ENCODE peak calls at places on chromosomes 16 and 17, in eight cellular contexts. K is CD8-positive, alpha-beta memory T cell; G is SJCRH30; T is neuronal stem cell; L is MM.1S; P is suprapubic skin; U is A673; W is CD8-positive, alpha-beta T cell. A is an unnamed sample. For H3K36me3 and H3K4me1, the result is how much of the 10 kb centered on the place peaks cover.

GRCh38 chr16:19555938-19556778 is 655 bp downstream of the VPS35L start:
- DNase-seq in K (no peak), G (peak), T (peak), L (peak), P (no peak), U (peak), W (no peak), A (peak)

GRCh38 chr17:32335647-32336046 is 6.3 kb downstream of the C17orf75 start:
- DNase-seq in K (no peak), G (no peak), T (no peak), L (no peak), P (no peak), U (peak), W (no peak), A (no peak)

GRCh38 chr17:17902877-17903276 is 66.1 kb upstream of the SREBF1 start:
- DNase-seq in K (no peak), G (no peak), T (no peak), L (no peak), P (no peak), U (no peak), W (no peak), A (no peak)

GRCh38 chr16:81486555-81487061 is 42.0 kb downstream of the CMIP start:
- DNase-seq in K (no peak), G (no peak), T (no peak), L (no peak), P (peak), U (no peak), W (no peak), A (no peak)

GRCh38 chr17:82301916-82302497 is 15.4 kb downstream of the CD7 start:
- DNase-seq in K (peak), G (peak), T (no peak), L (no peak), P (no peak), U (no peak), W (peak), A (no peak)

GRCh38 chr17:40498281-40499084 is 2.9 kb downstream of the TNS4 start:
- DNase-seq in K (no peak), G (no peak), T (no peak), L (no peak), P (no peak), U (no peak), W (no peak), A (no peak)

GRCh38 chr17:59001158-59001814 is 105.4 kb downstream of the TRIM37 start:
- DNase-seq in K (peak), G (peak), T (no peak), L (no peak), P (no peak), U (peak), W (peak), A (peak)

GRCh38 chr16:14303654-14304394 is 232.7 kb downstream of the MRTFB start:
- DNase-seq in K (no peak), G (peak), T (no peak), L (no peak), P (no peak), U (no peak), W (no peak), A (no peak)

GRCh38 chr17:34692932-34693331 is 113.5 kb downstream of the TMEM132E start:
- DNase-seq in K (no peak), G (no peak), T (no peak), L (no peak), P (no peak), U (no peak), W (no peak), A (no peak)

GRCh38 chr17:79248843-79249242 is 174.2 kb downstream of the ENGASE start:
- DNase-seq in K (no peak), G (no peak), T (no peak), L (no peak), P (no peak), U (no peak), W (no peak), A (no peak)

GRCh38 chr16:57834936-57835335 is 32.6 kb upstream of the KIFC3 start:
- DNase-seq in K (no peak), G (no peak), T (no peak), L (no peak), P (no peak), U (peak), W (no peak), A (no peak)

GRCh38 chr16:4414187-4414909 is 2.0 kb downstream of the CORO7 start:
- DNase-seq in K (peak), G (peak), T (no peak), L (peak), P (no peak), U (no peak), W (peak), A (no peak)

GRCh38 chr16:81190667-81191066 is 47.8 kb upstream of the BCO1 start:
- DNase-seq in K (no peak), G (no peak), T (no peak), L (no peak), P (no peak), U (no peak), W (no peak), A (no peak)

GRCh38 chr16:24784121-24784520 is 54.7 kb downstream of the TNRC6A start:
- DNase-seq in K (no peak), G (no peak), T (no peak), L (no peak), P (no peak), U (no peak), W (no peak), A (no peak)

GRCh38 chr16:88650749-88651275 is at the start of gene CYBA:
- DNase-seq in K (peak), G (no peak), T (peak), L (peak), P (no peak), U (peak), W (peak), A (no peak)

GRCh38 chr17:64736804-64737492 is 74.8 kb upstream of the SMURF2 start:
- DNase-seq in K (peak), G (peak), T (no peak), L (peak), P (peak), U (peak), W (peak), A (no peak)

GRCh38 chr17:71500761-71501555 is 619.9 kb upstream of the SOX9 start:
- DNase-seq in K (no peak), G (no peak), T (no peak), L (no peak), P (no peak), U (no peak), W (no peak), A (no peak)

GRCh38 chr16:17481741-17482140 is 11.0 kb upstream of the XYLT1 start:
- DNase-seq in K (no peak), G (no peak), T (no peak), L (no peak), P (no peak), U (no peak), W (no peak), A (no peak)

GRCh38 chr16:55502801-55503366 is 6.0 kb upstream of the LPCAT2 start:
- DNase-seq in K (no peak), G (peak), T (no peak), L (no peak), P (no peak), U (no peak), W (no peak), A (no peak)

GRCh38 chr17:73201215-73202069 is 8.6 kb downstream of the COG1 start:
- DNase-seq in K (no peak), G (no peak), T (no peak), L (no peak), P (no peak), U (no peak), W (no peak), A (no peak)

GRCh38 chr16:65494080-65494479 is 372.2 kb upstream of the CDH11 start:
- DNase-seq in K (no peak), G (no peak), T (no peak), L (no peak), P (no peak), U (peak), W (no peak), A (no peak)

GRCh38 chr17:47945080-47945479 is 3.7 kb downstream of the PNPO start:
- DNase-seq in K (no peak), G (no peak), T (no peak), L (no peak), P (no peak), U (no peak), W (no peak), A (no peak)

GRCh38 chr17:77963441-77963840 is 4.9 kb downstream of the TNRC6C start:
- DNase-seq in K (peak), G (peak), T (peak), L (no peak), P (no peak), U (peak), W (peak), A (no peak)

GRCh38 chr16:17053536-17054160 is 417.1 kb downstream of the XYLT1 start:
- DNase-seq in K (no peak), G (no peak), T (no peak), L (no peak), P (no peak), U (no peak), W (no peak), A (no peak)

GRCh38 chr17:39225308-39225973 is at the start of gene STAC2:
- DNase-seq in K (no peak), G (no peak), T (no peak), L (no peak), P (no peak), U (no peak), W (no peak), A (no peak)

GRCh38 chr16:69762843-69763556 is 868 bp downstream of the WWP2 start:
- DNase-seq in K (no peak), G (no peak), T (no peak), L (peak), P (no peak), U (no peak), W (no peak), A (no peak)

GRCh38 chr16:88549671-88550643 is 20.2 kb upstream of the ZC3H18 start:
- DNase-seq in K (no peak), G (no peak), T (no peak), L (no peak), P (no peak), U (no peak), W (no peak), A (no peak)

GRCh38 chr17:9936075-9936474 is 31.0 kb upstream of the RCVRN start:
- DNase-seq in K (no peak), G (no peak), T (no peak), L (no peak), P (no peak), U (no peak), W (no peak), A (no peak)

GRCh38 chr16:30092373-30093010 is 768 bp upstream of the TBX6 start:
- DNase-seq in K (peak), G (peak), T (peak), L (peak), P (peak), U (peak), W (peak), A (peak)

GRCh38 chr17:44787271-44787940 is 28.6 kb downstream of the ADAM11 start:
- DNase-seq in K (no peak), G (no peak), T (no peak), L (no peak), P (no peak), U (no peak), W (no peak), A (no peak)

GRCh38 chr16:23711785-23712184 is 1.2 kb downstream of the ERN2 start:
- DNase-seq in K (no peak), G (no peak), T (no peak), L (no peak), P (no peak), U (no peak), W (no peak), A (no peak)

GRCh38 chr16:9151597-9151996 is 60.2 kb downstream of the HAPSTR1 start:
- DNase-seq in K (no peak), G (peak), T (no peak), L (peak), P (no peak), U (no peak), W (no peak), A (no peak)

GRCh38 chr16:3017806-3018506 is at the start of gene CLDN6:
- DNase-seq in K (no peak), G (peak), T (peak), L (no peak), P (no peak), U (peak), W (no peak), A (no peak)

GRCh38 chr17:40038882-40039513 is 15.2 kb downstream of the MED24 start:
- DNase-seq in K (no peak), G (peak), T (no peak), L (no peak), P (peak), U (peak), W (no peak), A (no peak)

GRCh38 chr16:89270666-89271345 is 53.3 kb downstream of the ZNF778 start:
- DNase-seq in K (no peak), G (no peak), T (no peak), L (no peak), P (no peak), U (no peak), W (no peak), A (no peak)

GRCh38 chr16:56849690-56850680 is 15.0 kb upstream of the SLC12A3 start:
- DNase-seq in K (no peak), G (no peak), T (no peak), L (no peak), P (no peak), U (no peak), W (no peak), A (no peak)

GRCh38 chr17:28882154-28882895 is 15.2 kb downstream of the FLOT2 start:
- DNase-seq in K (no peak), G (no peak), T (no peak), L (no peak), P (no peak), U (no peak), W (no peak), A (no peak)
- H3K36me3 ChIP-seq in K (half or more), G (under half), T (half or more), L (under half), P (half or more), U (under half), W (half or more), A (under half)

GRCh38 chr17:57354669-57355068 is 98.3 kb downstream of the MSI2 start:
- DNase-seq in K (no peak), G (no peak), T (no peak), L (no peak), P (no peak), U (no peak), W (no peak), A (no peak)
- H3K4me1 ChIP-seq in K (under half), G (under half), T (under half), L (half or more), P (under half), U (under half), W (half or more), A (under half)

GRCh38 chr17:2777242-2777867 is 18.9 kb upstream of the RAP1GAP2 start:
- DNase-seq in K (no peak), G (no peak), T (no peak), L (no peak), P (no peak), U (no peak), W (no peak), A (no peak)
- H3K4me3 ChIP-seq in K (no peak), G (peak), T (peak), L (no peak), P (peak), U (peak), W (peak), A (peak)

GRCh38 chr17:8147141-8147804 is 4.9 kb downstream of the PER1 start:
- DNase-seq in K (no peak), G (no peak), T (no peak), L (no peak), P (no peak), U (no peak), W (no peak), A (no peak)

GRCh38 chr17:8144401-8145295 is 7.6 kb downstream of the PER1 start:
- DNase-seq in K (no peak), G (no peak), T (no peak), L (no peak), P (no peak), U (no peak), W (no peak), A (no peak)

GRCh38 chr17:8147805-8148404 is 4.3 kb downstream of the PER1 start:
- DNase-seq in K (no peak), G (no peak), T (no peak), L (no peak), P (no peak), U (no peak), W (no peak), A (no peak)

GRCh38 chr17:8145811-8146210 is 6.4 kb downstream of the PER1 start:
- DNase-seq in K (no peak), G (no peak), T (no peak), L (no peak), P (no peak), U (no peak), W (no peak), A (no peak)

GRCh38 chr17:8146381-8147140 is 5.6 kb downstream of the PER1 start:
- DNase-seq in K (no peak), G (no peak), T (no peak), L (no peak), P (no peak), U (no peak), W (no peak), A (no peak)
- H3K36me3 ChIP-seq in K (half or more), G (under half), T (half or more), L (under half), P (half or more), U (half or more), W (half or more), A (half or more)

GRCh38 chr17:57539528-57540301 is 205.4 kb downstream of the CCDC182 start:
- DNase-seq in K (no peak), G (no peak), T (no peak), L (no peak), P (no peak), U (no peak), W (no peak), A (no peak)
- H3K4me1 ChIP-seq in K (under half), G (under half), T (half or more), L (under half), P (under half), U (half or more), W (under half), A (under half)

A was measured in iPS DF 6.9.